ENCODE peak calls at places on chromosomes 7 and 10, in seven cellular contexts. A is stimulated activated CD4-positive, alpha-beta T cell treated with anti-CD3 and anti-CD28 coated beads, Interleukin-12 subunit alpha, Interleukin-12 subunit beta, amount 100 ng/mL, for 4 hours; V is cardiac fibroblast; M is epithelial cell of esophagus; H is NCI-H510A treated with DMSO at 0.1 percent for 48 hours; O is fibroblast of the aortic adventitia; Q is right cardiac atrium. T is an unnamed sample.

GRCh38 chr7:50502001-50502684 is 52.0 kb upstream of the FIGNL1 start:
- DNase-seq in A (no peak), V (peak), M (peak), H (no peak), O (peak), Q (peak), T (no peak)

GRCh38 chr10:78729810-78730209 is 339.0 kb upstream of the ZMIZ1 start:
- DNase-seq in A (no peak), V (no peak), M (no peak), H (no peak), O (no peak), Q (no peak), T (no peak)

GRCh38 chr10:98226508-98227144 is 41.4 kb downstream of the LOXL4 start:
- DNase-seq in A (no peak), V (no peak), M (no peak), H (no peak), O (no peak), Q (no peak), T (no peak)

GRCh38 chr10:122492955-122493597 is 31.7 kb downstream of the HTRA1 start:
- DNase-seq in A (no peak), V (peak), M (no peak), H (no peak), O (peak), Q (peak), T (no peak)

GRCh38 chr10:51590802-51591201 is 108.6 kb downstream of the CSTF2T start:
- DNase-seq in A (no peak), V (no peak), M (no peak), H (no peak), O (no peak), Q (no peak), T (no peak)

GRCh38 chr7:150566123-150566522 is 1.1 kb upstream of the GIMAP4 start:
- DNase-seq in A (no peak), V (no peak), M (no peak), H (no peak), O (no peak), Q (no peak), T (no peak)

GRCh38 chr7:98703916-98704315 is 86.8 kb downstream of the NPTX2 start:
- DNase-seq in A (no peak), V (no peak), M (no peak), H (no peak), O (no peak), Q (no peak), T (no peak)

GRCh38 chr10:57946833-57947232 is 320.9 kb downstream of the IPMK start:
- DNase-seq in A (no peak), V (no peak), M (no peak), H (no peak), O (no peak), Q (no peak), T (no peak)

GRCh38 chr10:12902135-12902572 is 99.4 kb downstream of the CCDC3 start:
- DNase-seq in A (peak), V (peak), M (peak), H (peak), O (peak), Q (peak), T (peak)

GRCh38 chr7:92833024-92833765 is 3.2 kb downstream of the CDK6 start:
- DNase-seq in A (peak), V (peak), M (peak), H (peak), O (peak), Q (peak), T (peak)

GRCh38 chr7:29840701-29841100 is 34.4 kb downstream of the WIPF3 start:
- DNase-seq in A (no peak), V (no peak), M (no peak), H (no peak), O (no peak), Q (no peak), T (no peak)

GRCh38 chr10:59276928-59277327 is 85.4 kb downstream of the FAM13C start:
- DNase-seq in A (no peak), V (no peak), M (no peak), H (no peak), O (no peak), Q (no peak), T (no peak)

GRCh38 chr10:8331896-8332729 is 277.6 kb downstream of the GATA3 start:
- DNase-seq in A (peak), V (peak), M (peak), H (no peak), O (peak), Q (peak), T (peak)

GRCh38 chr10:103852189-103852711 is 3.1 kb downstream of the SH3PXD2A start:
- DNase-seq in A (no peak), V (peak), M (no peak), H (no peak), O (peak), Q (peak), T (no peak)

GRCh38 chr10:46019541-46020343 is 10.7 kb downstream of the NCOA4 start:
- DNase-seq in A (no peak), V (peak), M (no peak), H (no peak), O (no peak), Q (no peak), T (no peak)

GRCh38 chr7:44044315-44045225 is at the start of gene DBNL:
- DNase-seq in A (peak), V (peak), M (peak), H (peak), O (peak), Q (peak), T (peak)

GRCh38 chr7:47375590-47375989 is 206.3 kb downstream of the TNS3 start:
- DNase-seq in A (no peak), V (peak), M (peak), H (no peak), O (no peak), Q (no peak), T (no peak)

GRCh38 chr10:116774728-116775151 is 32.4 kb upstream of the HSPA12A start:
- DNase-seq in A (no peak), V (no peak), M (peak), H (no peak), O (no peak), Q (no peak), T (no peak)

GRCh38 chr10:33132626-33133025 is 174.6 kb upstream of the ITGB1 start:
- DNase-seq in A (no peak), V (no peak), M (peak), H (no peak), O (no peak), Q (no peak), T (peak)

GRCh38 chr10:95445837-95446347 is 115.3 kb downstream of the SORBS1 start:
- DNase-seq in A (no peak), V (peak), M (peak), H (peak), O (peak), Q (peak), T (peak)

GRCh38 chr10:87691515-87692070 is 31.9 kb downstream of the PAPSS2 start:
- DNase-seq in A (no peak), V (no peak), M (peak), H (no peak), O (no peak), Q (no peak), T (no peak)

GRCh38 chr7:75734586-75735047 is 4.1 kb downstream of the HIP1 start:
- DNase-seq in A (no peak), V (peak), M (no peak), H (no peak), O (no peak), Q (no peak), T (no peak)

GRCh38 chr7:117827861-117828260 is 45.4 kb downstream of the CTTNBP2 start:
- DNase-seq in A (no peak), V (peak), M (peak), H (peak), O (peak), Q (no peak), T (peak)

GRCh38 chr10:43420369-43421200 is 11.6 kb upstream of the HNRNPF start:
- DNase-seq in A (peak), V (peak), M (peak), H (peak), O (peak), Q (peak), T (peak)

GRCh38 chr7:664402-664775 is 62.1 kb upstream of the DNAAF5 start:
- DNase-seq in A (no peak), V (no peak), M (no peak), H (no peak), O (no peak), Q (no peak), T (no peak)

GRCh38 chr7:88789480-88790064 is 6.0 kb downstream of the TEX47 start:
- DNase-seq in A (no peak), V (peak), M (peak), H (peak), O (peak), Q (no peak), T (peak)

GRCh38 chr7:11251436-11251835 is 277.8 kb downstream of the PHF14 start:
- DNase-seq in A (no peak), V (no peak), M (no peak), H (no peak), O (no peak), Q (no peak), T (no peak)

GRCh38 chr10:78199019-78199418 is 165.4 kb downstream of the RPS24 start:
- DNase-seq in A (no peak), V (no peak), M (no peak), H (no peak), O (no peak), Q (no peak), T (no peak)

GRCh38 chr7:123867220-123867619 is 22.3 kb downstream of the HYAL4 start:
- DNase-seq in A (no peak), V (peak), M (peak), H (no peak), O (peak), Q (no peak), T (no peak)

GRCh38 chr7:29889288-29889687 is 83.0 kb downstream of the WIPF3 start:
- DNase-seq in A (no peak), V (no peak), M (no peak), H (no peak), O (no peak), Q (no peak), T (no peak)

GRCh38 chr7:111137296-111138195 is 46.6 kb downstream of the LRRN3 start:
- DNase-seq in A (peak), V (peak), M (peak), H (no peak), O (peak), Q (peak), T (no peak)

GRCh38 chr7:124680304-124680703 is 85.3 kb downstream of the GPR37 start:
- DNase-seq in A (no peak), V (no peak), M (no peak), H (no peak), O (no peak), Q (no peak), T (no peak)

GRCh38 chr7:29926761-29927160 is 62.8 kb downstream of the SCRN1 start:
- DNase-seq in A (no peak), V (no peak), M (no peak), H (no peak), O (no peak), Q (no peak), T (no peak)

T was measured in DMS53.